ENCODE peak calls at places on chromosomes 11 and 22, in six cellular contexts. E, F, D, K, B and V are unnamed samples.

GRCh38 chr11:105918039-105918438 is 104.0 kb downstream of the MSANTD4 start:
- DNase-seq in B (no peak), E (no peak), F (no peak), K (no peak), D (no peak), V (no peak)

GRCh38 chr11:117725048-117725734 is 71.8 kb downstream of the DSCAML1 start:
- DNase-seq in F (no peak), E (no peak), D (no peak), B (no peak), K (no peak), V (no peak)

GRCh38 chr22:46775789-46776485 is 13.5 kb downstream of the TBC1D22A start:
- DNase-seq in D (no peak), F (no peak), B (no peak), K (no peak), E (no peak), V (no peak)

GRCh38 chr11:2089536-2090165 is 49.5 kb downstream of the IGF2 start:
- DNase-seq in D (no peak), B (no peak), K (peak; percentile 27), E (peak; percentile 31), F (peak; percentile 73), V (peak; percentile 67)

GRCh38 chr11:2525166-2525861 is 80.5 kb downstream of the KCNQ1 start:
- DNase-seq in B (peak; percentile 9), K (peak; percentile 38), F (no peak), D (peak; percentile 9), E (no peak), V (no peak)

GRCh38 chr11:119373059-119373875 is 8.2 kb downstream of the USP2 start:
- DNase-seq in K (peak; percentile 50), E (no peak), B (no peak), D (no peak), F (no peak), V (no peak)

GRCh38 chr11:130999992-131000770 is 83.9 kb upstream of the SNX19 start:
- DNase-seq in E (peak; percentile 88), K (no peak), F (peak; percentile 19), B (no peak), D (no peak), V (peak; percentile 69)

GRCh38 chr22:35552186-35552842 is 11.7 kb downstream of the RASD2 start:
- DNase-seq in F (peak; percentile 42), B (no peak), E (no peak), D (peak; percentile 50), K (no peak), V (peak; percentile 65)

GRCh38 chr22:36152088-36152487 is 8.5 kb downstream of the APOL3 start:
- DNase-seq in D (no peak), F (no peak), K (no peak), B (no peak), E (no peak), V (no peak)

DNA sequence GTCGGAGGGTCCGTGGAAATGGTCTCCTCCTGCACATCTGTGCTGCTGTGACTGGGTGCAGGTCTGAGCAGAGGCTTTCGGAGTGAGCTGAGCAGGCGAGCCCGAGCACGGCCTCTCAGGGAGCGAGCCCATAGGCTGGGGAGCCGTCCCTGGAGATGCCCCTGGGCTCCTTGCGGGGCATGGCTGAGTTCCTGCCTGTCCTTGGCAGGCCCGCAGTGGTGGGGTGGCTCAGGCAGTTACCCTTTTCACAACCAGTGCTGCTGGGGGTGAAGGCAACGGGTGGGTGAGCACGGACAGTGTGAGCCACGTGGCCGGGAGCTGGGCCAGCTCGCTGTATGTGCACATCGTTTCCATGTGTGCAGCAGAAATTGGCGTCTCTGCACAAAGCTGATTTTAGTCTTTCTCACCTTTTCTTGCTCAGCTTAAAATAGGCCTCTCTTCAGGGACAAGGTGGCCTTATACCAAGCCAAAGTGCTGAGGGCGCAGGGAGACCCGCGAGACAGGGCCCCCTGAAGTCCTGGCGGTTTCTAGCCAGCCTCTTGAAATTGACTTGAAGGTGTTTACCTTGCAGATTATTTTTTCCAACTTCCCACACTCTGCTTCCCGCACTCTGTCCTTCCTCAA is at the start of gene TP53AIP1:
- DNase-seq in B (no peak), F (no peak), E (no peak), D (no peak), K (no peak), V (no peak)
- H3K27ac ChIP-seq in B (no peak within 1 kb of the TSS), F (no peak within 1 kb of the TSS), E (peak within 1 kb of the TSS; percentile 69), D (no peak within 1 kb of the TSS), K (peak within 1 kb of the TSS; percentile 80), V (peak within 1 kb of the TSS; percentile 93)

DNA sequence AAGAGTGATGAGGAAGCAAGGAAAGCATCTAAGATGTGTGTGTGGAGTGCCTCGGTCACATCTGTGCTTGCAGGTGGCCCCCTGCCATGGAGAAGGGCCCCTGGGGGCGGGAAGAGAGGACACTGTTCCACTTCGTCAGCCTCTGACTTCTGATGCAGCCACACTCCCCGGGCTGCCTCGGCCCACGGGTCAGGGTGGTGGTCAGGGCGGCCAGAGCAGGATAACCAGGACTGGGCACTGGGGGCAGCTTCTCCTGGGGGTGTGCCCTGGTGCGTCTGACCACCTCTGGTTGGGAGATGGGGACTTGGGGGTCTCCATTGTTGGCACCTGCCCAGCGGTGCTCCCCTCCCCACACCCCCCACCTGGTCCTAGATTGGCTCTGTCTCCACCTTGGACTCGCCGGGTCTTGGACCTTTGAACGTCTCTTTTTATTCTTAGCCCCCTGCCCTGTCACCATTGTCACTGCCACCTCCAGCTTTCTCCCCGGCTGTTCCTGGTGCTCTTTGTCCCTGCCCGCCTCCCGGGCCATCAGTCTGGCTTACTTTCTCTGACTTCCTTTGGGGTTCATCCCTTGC is 114.4 kb downstream of the KIAA1671 start:
- DNase-seq in D (no peak), F (no peak), K (no peak), E (no peak), B (no peak), V (no peak)
- TF ChIP-seq CTCF in D (no peak), F (no peak), K (no peak), E (no peak), B (no peak), V (no peak)

DNA sequence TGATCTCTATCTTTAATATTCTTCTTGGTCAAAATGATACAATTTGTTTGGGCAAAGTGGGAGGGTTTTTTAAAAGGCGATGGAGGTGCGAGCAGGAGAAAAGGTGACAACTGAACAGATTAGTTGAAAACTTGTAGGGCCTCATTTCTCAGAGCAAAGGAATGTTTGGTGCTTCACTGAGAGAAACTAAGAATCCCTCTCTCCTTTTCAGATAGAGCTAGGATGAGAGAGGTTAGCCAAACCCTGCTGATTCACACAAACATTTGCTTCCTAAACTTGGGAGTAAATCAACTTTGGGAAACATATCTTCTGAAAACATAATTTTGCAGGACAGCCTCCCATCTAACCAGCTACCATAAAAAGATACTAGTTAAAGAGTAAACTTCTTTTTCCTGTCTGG is 57.0 kb downstream of the PHF21A start:
- DNase-seq in D (no peak), B (no peak), K (no peak), F (no peak), E (no peak), V (peak; percentile 8)
- H3K27ac ChIP-seq in D (no peak overlapping the region), B (no peak overlapping the region), K (no peak overlapping the region), F (no peak overlapping the region), E (no peak overlapping the region), V (no peak overlapping the region)

DNA sequence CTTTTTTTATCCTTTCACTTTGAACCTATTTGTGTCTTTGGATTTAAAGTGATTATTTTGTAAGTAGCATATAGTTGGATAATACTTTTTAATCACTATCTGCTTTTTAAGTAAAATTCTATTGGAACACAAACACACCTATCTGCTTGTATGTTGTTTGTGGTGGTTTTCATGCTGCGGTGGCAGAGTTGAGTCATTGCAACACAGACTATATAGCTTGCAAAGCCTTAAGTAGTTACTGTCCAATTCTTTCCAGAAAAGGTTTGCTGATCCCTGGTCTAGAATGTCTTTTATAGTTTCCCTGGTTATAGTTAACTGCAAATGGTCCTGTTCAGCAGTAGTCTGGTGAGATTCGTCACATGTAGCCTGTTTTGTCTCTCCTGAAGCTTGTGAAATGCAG is 21.5 kb downstream of the SHANK3 start:
- DNase-seq in B (no peak), E (no peak), F (no peak), K (no peak), D (no peak), V (no peak)
- TF ChIP-seq CTCF in B (no peak), E (no peak), F (no peak), K (no peak), D (no peak), V (no peak)